ENCODE peak calls at places on chromosomes 1 and 21, in eight cellular contexts. T is left ventricle myocardium superior; P is CD8-positive, alpha-beta T cell; K is foreskin fibroblast; X is fibroblast of villous mesenchyme; A is nucleus accumbens; N is HT-29; Q is stimulated activated CD8-positive, alpha-beta memory T cell treated with anti-CD3 and anti-CD28 coated beads, Interleukin-4, amount 100 ng/mL, for 24 hours. M is an unnamed sample.

GRCh38 chr1:31522556-31522845 is 53.8 kb upstream of the TINAGL1 start:
- DNase-seq in T (no peak), Q (no peak), P (no peak), K (no peak), N (no peak), A (no peak), X (no peak), M (no peak)

GRCh38 chr1:225876900-225877510 is 5.2 kb downstream of the TMEM63A start:
- DNase-seq in N (no peak), Q (no peak), A (no peak), P (no peak), X (peak), K (no peak), T (no peak), M (no peak)

GRCh38 chr1:21293537-21294265 is 3.4 kb upstream of the ECE1 start:
- DNase-seq in K (peak), X (no peak), A (no peak), P (peak), T (no peak), Q (peak), N (no peak), M (no peak)

GRCh38 chr1:211194826-211195225 is 60.9 kb upstream of the KCNH1 start:
- DNase-seq in A (no peak), T (no peak), N (no peak), P (no peak), X (no peak), Q (no peak), K (no peak), M (peak)

GRCh38 chr1:11736746-11737639 is 1.1 kb downstream of the AGTRAP start:
- DNase-seq in X (peak), A (no peak), N (peak), P (no peak), K (peak), Q (no peak), T (peak), M (peak)

GRCh38 chr1:179029293-179029692 is 3.6 kb downstream of the FAM20B start:
- DNase-seq in N (no peak), P (no peak), T (no peak), X (no peak), A (no peak), Q (no peak), K (no peak), M (no peak)

GRCh38 chr21:40706161-40706560 is 140.8 kb downstream of the DSCAM start:
- DNase-seq in A (no peak), Q (no peak), N (no peak), T (no peak), K (no peak), P (no peak), X (no peak), M (no peak)

GRCh38 chr1:230356869-230357778 is 69.0 kb downstream of the PGBD5 start:
- DNase-seq in A (peak), N (no peak), X (no peak), T (no peak), P (no peak), K (no peak), Q (no peak), M (peak)

GRCh38 chr1:180163044-180163443 is 8.4 kb downstream of the QSOX1 start:
- DNase-seq in Q (no peak), P (no peak), N (no peak), A (no peak), X (no peak), K (no peak), T (no peak), M (no peak)

GRCh38 chr1:173202430-173203145 is 4.5 kb downstream of the TNFSF4 start:
- DNase-seq in A (peak), T (no peak), Q (no peak), K (peak), X (peak), N (peak), P (no peak), M (peak)

GRCh38 chr1:64006276-64007051 is 197.0 kb upstream of the UBE2U start:
- DNase-seq in N (peak), T (no peak), P (no peak), X (peak), A (no peak), K (peak), Q (no peak), M (peak)

GRCh38 chr1:100354971-100355394 is 2.7 kb downstream of the CDC14A start:
- DNase-seq in T (no peak), K (peak), N (peak), P (no peak), X (peak), Q (no peak), A (no peak), M (peak)

GRCh38 chr1:19411612-19412011 is 73.7 kb downstream of the CAPZB start:
- DNase-seq in T (no peak), K (no peak), N (no peak), Q (no peak), X (no peak), P (no peak), A (no peak), M (no peak)

GRCh38 chr1:79239840-79240239 is 233.3 kb upstream of the ADGRL4 start:
- DNase-seq in X (no peak), K (no peak), T (no peak), P (no peak), Q (no peak), A (no peak), N (no peak), M (no peak)

GRCh38 chr1:55321947-55322346 is 106.8 kb upstream of the USP24 start:
- DNase-seq in T (no peak), P (no peak), K (peak), X (peak), N (no peak), A (no peak), Q (no peak), M (peak)

GRCh38 chr1:228297822-228298221 is 90.0 kb downstream of the OBSCN start:
- DNase-seq in A (no peak), K (no peak), Q (no peak), N (no peak), X (no peak), T (peak), P (no peak), M (no peak)

GRCh38 chr1:150968491-150968890 is 6.1 kb downstream of the CERS2 start:
- DNase-seq in N (no peak), K (no peak), A (peak), T (no peak), Q (no peak), P (no peak), X (no peak), M (no peak)

GRCh38 chr1:48966583-48966982 is 189.9 kb upstream of the BEND5 start:
- DNase-seq in X (no peak), K (peak), N (no peak), T (no peak), Q (no peak), A (no peak), P (no peak), M (no peak)

GRCh38 chr21:27275294-27275927 is 308.5 kb upstream of the ADAMTS5 start:
- DNase-seq in P (no peak), K (peak), A (no peak), N (no peak), X (peak), T (no peak), Q (no peak), M (peak)

M was measured in choroid plexus epithelial cell.